ENCODE peak calls at places on chromosomes 3 and 15, in five cellular contexts. W is mammary epithelial cell; N is heart left ventricle; D is adipocyte; R is CD8-positive, alpha-beta memory T cell. H is an unnamed sample.
A peak's percentile ranks its signal among the peaks of the same experiment; 100 is the strongest.

GRCh38 chr3:11536132-11536935 is 107.4 kb downstream of the VGLL4 start:
- DNase-seq in R (no peak), N (no peak), D (no peak), W (no peak), H (no peak)

GRCh38 chr15:53536479-53537120 is 222.9 kb downstream of the WDR72 start:
- DNase-seq in N (no peak), R (no peak), W (peak; percentile 76), D (no peak), H (no peak)

GRCh38 chr3:61936344-61936937 is 375.1 kb downstream of the PTPRG start:
- DNase-seq in D (peak; percentile 34), R (no peak), N (no peak), W (no peak), H (peak; percentile 8)

GRCh38 chr3:172277151-172277652 is 171.1 kb downstream of the GHSR start:
- DNase-seq in W (no peak), N (no peak), R (no peak), D (no peak), H (no peak)

GRCh38 chr3:11220230-11220629 is 52.0 kb upstream of the ATG7 start:
- DNase-seq in W (no peak), R (no peak), N (no peak), D (no peak), H (no peak)

GRCh38 chr3:18951333-18951732 is 197.0 kb upstream of the KCNH8 start:
- DNase-seq in W (no peak), R (no peak), D (no peak), N (no peak), H (no peak)

GRCh38 chr3:45275006-45275704 is 49.1 kb upstream of the TMEM158 start:
- DNase-seq in N (no peak), D (no peak), W (no peak), R (no peak), H (no peak)

GRCh38 chr3:14206548-14207177 is 28.0 kb downstream of the LSM3 start:
- DNase-seq in N (no peak), D (no peak), W (no peak), R (no peak), H (no peak)

GRCh38 chr3:182671942-182672341 is 121.4 kb upstream of the ATP11B start:
- DNase-seq in W (peak; percentile 71), N (no peak), D (peak; percentile 42), R (no peak), H (no peak)

GRCh38 chr15:78715930-78716329 is 74.9 kb upstream of the CHRNB4 start:
- DNase-seq in W (peak; percentile 94), D (no peak), R (no peak), N (no peak), H (peak; percentile 39)

GRCh38 chr3:9316881-9317341 is 45.9 kb upstream of the THUMPD3 start:
- DNase-seq in D (peak; percentile 49), R (no peak), N (peak; percentile 19), W (peak; percentile 51), H (peak; percentile 21)

GRCh38 chr3:119195151-119195476 is 21.7 kb downstream of the UPK1B start:
- DNase-seq in W (no peak), R (no peak), D (no peak), N (no peak), H (no peak)

GRCh38 chr3:119195911-119196310 is 22.5 kb downstream of the UPK1B start:
- DNase-seq in W (no peak), R (no peak), D (no peak), N (no peak), H (no peak)

GRCh38 chr3:119187266-119187665 is 13.9 kb downstream of the UPK1B start:
- DNase-seq in W (no peak), N (no peak), D (no peak), R (no peak), H (no peak)

GRCh38 chr3:119194237-119195150 is 21.1 kb downstream of the UPK1B start:
- DNase-seq in N (no peak), R (no peak), W (peak; percentile 40), D (peak; percentile 34), H (no peak)

GRCh38 chr3:119191800-119192199 is 18.4 kb downstream of the UPK1B start:
- DNase-seq in D (no peak), N (no peak), W (peak; percentile 24), R (no peak), H (no peak)
- H3K9me3 ChIP-seq in D (no peaks in the 10 kb centered on the region), N (no peaks in the 10 kb centered on the region), W (no peaks in the 10 kb centered on the region), R (no peaks in the 10 kb centered on the region), H (no peaks in the 10 kb centered on the region)

GRCh38 chr3:49411968-49412631 is at the start of the genes RHOA and TCTA:
- DNase-seq in W (peak; percentile 100), D (peak; percentile 100), N (peak; percentile 99), R (peak; percentile 98), H (peak; percentile 98)
- H3K4me3 ChIP-seq in W (peak within 1 kb of the TSS; percentile 90), D (peak within 1 kb of the TSS; percentile 96), N (peak within 1 kb of the TSS; percentile 85), R (peak within 1 kb of the TSS; percentile 93), H (peak within 1 kb of the TSS; percentile 81)

GRCh38 chr3:38636464-38636863 is 13.0 kb downstream of the SCN5A start:
- DNase-seq in N (no peak), R (no peak), D (no peak), W (no peak), H (no peak)

GRCh38 chr3:38637906-38638305 is 11.6 kb downstream of the SCN5A start:
- DNase-seq in N (no peak), W (no peak), R (no peak), D (no peak), H (no peak)

GRCh38 chr3:38636881-38637280 is 12.6 kb downstream of the SCN5A start:
- DNase-seq in N (no peak), W (no peak), D (no peak), R (no peak), H (no peak)

GRCh38 chr3:38640661-38641441 is 8.6 kb downstream of the SCN5A start:
- DNase-seq in R (no peak), W (no peak), D (no peak), N (no peak), H (no peak)

GRCh38 chr3:38638354-38638753 is 11.1 kb downstream of the SCN5A start:
- DNase-seq in D (no peak), N (no peak), W (no peak), R (no peak), H (no peak)
- H3K27me3 ChIP-seq in D (peaks cover 46% of the 10 kb centered on the region), N (no peaks in the 10 kb centered on the region), W (peaks cover 3% of the 10 kb centered on the region), R (no peaks in the 10 kb centered on the region), H (no peaks in the 10 kb centered on the region)

GRCh38 chr3:65830948-65831732 is 207.6 kb downstream of the MAGI1 start:
- DNase-seq in D (no peak), W (no peak), R (no peak), N (no peak), H (no peak)

GRCh38 chr3:65836047-65836446 is 202.7 kb downstream of the MAGI1 start:
- DNase-seq in D (no peak), N (no peak), W (peak; percentile 44), R (no peak), H (no peak)

GRCh38 chr3:65831733-65832425 is 206.8 kb downstream of the MAGI1 start:
- DNase-seq in D (peak; percentile 93), W (peak; percentile 56), R (no peak), N (no peak), H (peak; percentile 50)

GRCh38 chr3:65837604-65838003 is 201.1 kb downstream of the MAGI1 start:
- DNase-seq in D (no peak), W (no peak), N (no peak), R (no peak), H (no peak)

GRCh38 chr3:65833761-65834505 is 204.8 kb downstream of the MAGI1 start:
- DNase-seq in D (peak; percentile 70), N (no peak), W (peak; percentile 70), R (no peak), H (no peak)
- H3K9me3 ChIP-seq in D (no peaks in the 10 kb centered on the region), N (no peaks in the 10 kb centered on the region), W (no peaks in the 10 kb centered on the region), R (no peaks in the 10 kb centered on the region), H (no peaks in the 10 kb centered on the region)

DNA sequence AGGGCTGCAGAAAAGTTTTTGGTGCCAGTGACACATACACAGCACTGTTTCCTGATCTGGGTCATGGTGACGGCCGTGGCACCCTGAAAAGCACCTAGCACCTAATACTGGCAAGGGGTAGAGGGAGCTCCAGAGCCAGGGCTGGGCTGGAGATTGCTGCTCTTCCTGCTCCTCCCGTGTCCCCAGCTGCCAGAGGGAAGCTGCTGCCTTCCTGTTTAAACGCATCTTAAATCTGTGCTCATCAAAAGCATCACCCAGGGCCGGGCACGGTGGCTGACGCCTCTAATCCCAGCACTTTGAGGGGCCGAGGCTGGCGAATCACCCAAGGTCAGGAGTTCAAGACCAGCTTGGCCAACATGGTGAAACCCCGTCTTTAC is 156.7 kb upstream of the MEF2A start:
- DNase-seq in R (no peak), W (peak; percentile 58), N (peak; percentile 71), D (peak; percentile 53), H (peak; percentile 67)
- H3K4me3 ChIP-seq in R (no peak overlapping the region), W (no peak overlapping the region), N (no peak overlapping the region), D (peak overlapping the region; percentile 16), H (no peak overlapping the region)

DNA sequence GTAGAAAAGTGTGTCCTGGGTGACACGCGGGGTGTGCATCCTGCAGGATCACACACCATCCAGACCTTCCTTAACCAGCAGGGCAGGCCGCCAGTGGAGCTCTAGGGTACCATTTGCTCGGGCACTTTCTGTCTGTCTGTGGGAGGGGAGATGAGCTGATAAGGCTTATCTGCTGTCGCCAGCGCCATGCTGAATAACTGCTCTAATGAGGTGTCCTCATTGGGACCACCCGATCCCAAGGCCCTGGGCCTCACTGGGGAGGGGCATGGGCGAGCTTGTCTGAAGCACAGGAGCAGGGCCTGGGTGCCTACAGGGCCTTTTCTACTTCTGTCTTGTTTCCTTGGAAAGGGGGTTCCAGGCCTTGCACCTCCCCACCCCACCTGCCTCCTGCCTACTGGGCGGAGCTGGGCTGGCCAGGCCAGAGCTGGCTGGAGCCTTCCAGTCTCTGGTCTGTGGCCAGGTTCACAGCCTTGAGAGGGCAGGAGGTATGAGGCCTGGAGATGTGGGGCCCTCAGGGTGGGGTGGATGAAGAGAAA is 2.5 kb upstream of the GATA2 start:
- DNase-seq in R (no peak), W (no peak), D (no peak), N (no peak), H (no peak)
- H3K27me3 ChIP-seq in R (peaks cover 48% of the 10 kb centered on the region), W (peaks cover 41% of the 10 kb centered on the region), D (peaks cover 83% of the 10 kb centered on the region), N (peaks cover 17% of the 10 kb centered on the region), H (peaks cover 50% of the 10 kb centered on the region)